ENCODE peak calls at places on chromosomes 3 and 15, in nine cellular contexts. One of them, this sample, is unnamed.

GRCh38 chr3:126284258-126284904 is 72.8 kb downstream of the KLF15 start:
- DNase-seq in activated CD4-positive, alpha-beta T cell treated with anti-CD3 and anti-CD28 coated beads, Interleukin-2, amount 10 ng/mL, durations not matched to agents 24 days and 14 days: no peak
- DNase-seq in SW 1271: peak
- DNase-seq in ovary: no peak
- DNase-seq in NCI-H1930: no peak
- DNase-seq in NCI-H2171 treated with DMSO at 0.1 percent for 48 hours: no peak
- DNase-seq in adrenal gland: no peak
- DNase-seq in left colon: no peak
- DNase-seq in aorta: no peak
- DNase-seq in this sample: no peak

GRCh38 chr3:149654188-149654601 is 3.6 kb downstream of the WWTR1 start:
- DNase-seq in NCI-H2171 treated with DMSO at 0.1 percent for 48 hours: no peak
- DNase-seq in activated CD4-positive, alpha-beta T cell treated with anti-CD3 and anti-CD28 coated beads, Interleukin-2, amount 10 ng/mL, durations not matched to agents 24 days and 14 days: no peak
- DNase-seq in NCI-H1930: no peak
- DNase-seq in adrenal gland: peak
- DNase-seq in ovary: no peak
- DNase-seq in SW 1271: no peak
- DNase-seq in left colon: no peak
- DNase-seq in aorta: no peak
- DNase-seq in this sample: no peak

GRCh38 chr3:171351676-171352075 is 108.5 kb downstream of the TNIK start:
- DNase-seq in ovary: no peak
- DNase-seq in NCI-H2171 treated with DMSO at 0.1 percent for 48 hours: peak
- DNase-seq in SW 1271: no peak
- DNase-seq in activated CD4-positive, alpha-beta T cell treated with anti-CD3 and anti-CD28 coated beads, Interleukin-2, amount 10 ng/mL, durations not matched to agents 24 days and 14 days: no peak
- DNase-seq in adrenal gland: no peak
- DNase-seq in aorta: no peak
- DNase-seq in NCI-H1930: no peak
- DNase-seq in left colon: no peak
- DNase-seq in this sample: no peak

GRCh38 chr3:139533781-139534443 is 5.6 kb downstream of the RBP1 start:
- DNase-seq in NCI-H2171 treated with DMSO at 0.1 percent for 48 hours: peak
- DNase-seq in ovary: peak
- DNase-seq in adrenal gland: peak
- DNase-seq in NCI-H1930: no peak
- DNase-seq in SW 1271: no peak
- DNase-seq in aorta: peak
- DNase-seq in left colon: no peak
- DNase-seq in activated CD4-positive, alpha-beta T cell treated with anti-CD3 and anti-CD28 coated beads, Interleukin-2, amount 10 ng/mL, durations not matched to agents 24 days and 14 days: no peak
- DNase-seq in this sample: no peak

GRCh38 chr3:197807969-197808587 is 17.0 kb downstream of the LRCH3 start:
- DNase-seq in SW 1271: no peak
- DNase-seq in ovary: no peak
- DNase-seq in NCI-H1930: no peak
- DNase-seq in adrenal gland: no peak
- DNase-seq in left colon: no peak
- DNase-seq in aorta: no peak
- DNase-seq in activated CD4-positive, alpha-beta T cell treated with anti-CD3 and anti-CD28 coated beads, Interleukin-2, amount 10 ng/mL, durations not matched to agents 24 days and 14 days: no peak
- DNase-seq in NCI-H2171 treated with DMSO at 0.1 percent for 48 hours: no peak
- DNase-seq in this sample: no peak

GRCh38 chr15:74417230-74417629 is 16.5 kb downstream of the SEMA7A start:
- DNase-seq in ovary: no peak
- DNase-seq in NCI-H2171 treated with DMSO at 0.1 percent for 48 hours: peak
- DNase-seq in NCI-H1930: no peak
- DNase-seq in left colon: no peak
- DNase-seq in aorta: no peak
- DNase-seq in adrenal gland: no peak
- DNase-seq in SW 1271: no peak
- DNase-seq in activated CD4-positive, alpha-beta T cell treated with anti-CD3 and anti-CD28 coated beads, Interleukin-2, amount 10 ng/mL, durations not matched to agents 24 days and 14 days: no peak
- DNase-seq in this sample: no peak

GRCh38 chr15:75348563-75349350 is 1.9 kb downstream of the NEIL1 start:
- DNase-seq in SW 1271: no peak
- DNase-seq in NCI-H2171 treated with DMSO at 0.1 percent for 48 hours: no peak
- DNase-seq in activated CD4-positive, alpha-beta T cell treated with anti-CD3 and anti-CD28 coated beads, Interleukin-2, amount 10 ng/mL, durations not matched to agents 24 days and 14 days: no peak
- DNase-seq in left colon: peak
- DNase-seq in NCI-H1930: no peak
- DNase-seq in adrenal gland: peak
- DNase-seq in ovary: peak
- DNase-seq in aorta: no peak
- DNase-seq in this sample: no peak

GRCh38 chr3:177211503-177212277 is 14.4 kb upstream of the TBL1XR1 start:
- DNase-seq in left colon: peak
- DNase-seq in NCI-H1930: no peak
- DNase-seq in aorta: no peak
- DNase-seq in activated CD4-positive, alpha-beta T cell treated with anti-CD3 and anti-CD28 coated beads, Interleukin-2, amount 10 ng/mL, durations not matched to agents 24 days and 14 days: no peak
- DNase-seq in adrenal gland: no peak
- DNase-seq in ovary: no peak
- DNase-seq in SW 1271: no peak
- DNase-seq in NCI-H2171 treated with DMSO at 0.1 percent for 48 hours: peak
- DNase-seq in this sample: no peak

GRCh38 chr3:129950318-129951046 is 24.0 kb upstream of the TRH start:
- DNase-seq in left colon: no peak
- DNase-seq in ovary: no peak
- DNase-seq in NCI-H2171 treated with DMSO at 0.1 percent for 48 hours: no peak
- DNase-seq in NCI-H1930: no peak
- DNase-seq in SW 1271: no peak
- DNase-seq in activated CD4-positive, alpha-beta T cell treated with anti-CD3 and anti-CD28 coated beads, Interleukin-2, amount 10 ng/mL, durations not matched to agents 24 days and 14 days: no peak
- DNase-seq in adrenal gland: no peak
- DNase-seq in aorta: no peak
- DNase-seq in this sample: no peak

GRCh38 chr15:101248274-101248673 is 3.6 kb downstream of the CHSY1 start:
- DNase-seq in left colon: no peak
- DNase-seq in SW 1271: no peak
- DNase-seq in NCI-H2171 treated with DMSO at 0.1 percent for 48 hours: no peak
- DNase-seq in activated CD4-positive, alpha-beta T cell treated with anti-CD3 and anti-CD28 coated beads, Interleukin-2, amount 10 ng/mL, durations not matched to agents 24 days and 14 days: no peak
- DNase-seq in ovary: no peak
- DNase-seq in adrenal gland: no peak
- DNase-seq in aorta: no peak
- DNase-seq in NCI-H1930: no peak
- DNase-seq in this sample: no peak

GRCh38 chr15:70528270-70528706 is 235.1 kb downstream of the UACA start:
- DNase-seq in SW 1271: no peak
- DNase-seq in aorta: no peak
- DNase-seq in NCI-H1930: no peak
- DNase-seq in left colon: peak
- DNase-seq in ovary: no peak
- DNase-seq in NCI-H2171 treated with DMSO at 0.1 percent for 48 hours: no peak
- DNase-seq in adrenal gland: no peak
- DNase-seq in activated CD4-positive, alpha-beta T cell treated with anti-CD3 and anti-CD28 coated beads, Interleukin-2, amount 10 ng/mL, durations not matched to agents 24 days and 14 days: peak
- DNase-seq in this sample: no peak

GRCh38 chr3:65979152-65979551 is 59.6 kb downstream of the MAGI1 start:
- DNase-seq in ovary: no peak
- DNase-seq in NCI-H2171 treated with DMSO at 0.1 percent for 48 hours: no peak
- DNase-seq in aorta: peak
- DNase-seq in NCI-H1930: no peak
- DNase-seq in SW 1271: no peak
- DNase-seq in left colon: no peak
- DNase-seq in activated CD4-positive, alpha-beta T cell treated with anti-CD3 and anti-CD28 coated beads, Interleukin-2, amount 10 ng/mL, durations not matched to agents 24 days and 14 days: no peak
- DNase-seq in adrenal gland: peak
- DNase-seq in this sample: no peak

GRCh38 chr15:53454843-53455721 is 304.4 kb downstream of the WDR72 start:
- DNase-seq in activated CD4-positive, alpha-beta T cell treated with anti-CD3 and anti-CD28 coated beads, Interleukin-2, amount 10 ng/mL, durations not matched to agents 24 days and 14 days: no peak
- DNase-seq in ovary: no peak
- DNase-seq in SW 1271: no peak
- DNase-seq in aorta: no peak
- DNase-seq in left colon: no peak
- DNase-seq in NCI-H2171 treated with DMSO at 0.1 percent for 48 hours: no peak
- DNase-seq in adrenal gland: no peak
- DNase-seq in NCI-H1930: no peak
- DNase-seq in this sample: no peak

GRCh38 chr3:193780371-193780770 is 187.4 kb downstream of the OPA1 start:
- DNase-seq in ovary: no peak
- DNase-seq in NCI-H1930: no peak
- DNase-seq in NCI-H2171 treated with DMSO at 0.1 percent for 48 hours: no peak
- DNase-seq in SW 1271: no peak
- DNase-seq in activated CD4-positive, alpha-beta T cell treated with anti-CD3 and anti-CD28 coated beads, Interleukin-2, amount 10 ng/mL, durations not matched to agents 24 days and 14 days: no peak
- DNase-seq in left colon: no peak
- DNase-seq in adrenal gland: no peak
- DNase-seq in aorta: no peak
- DNase-seq in this sample: no peak

GRCh38 chr15:45448066-45448510 is 69.7 kb upstream of the GATM start:
- DNase-seq in ovary: no peak
- DNase-seq in NCI-H1930: no peak
- DNase-seq in aorta: peak
- DNase-seq in activated CD4-positive, alpha-beta T cell treated with anti-CD3 and anti-CD28 coated beads, Interleukin-2, amount 10 ng/mL, durations not matched to agents 24 days and 14 days: no peak
- DNase-seq in SW 1271: no peak
- DNase-seq in adrenal gland: peak
- DNase-seq in NCI-H2171 treated with DMSO at 0.1 percent for 48 hours: no peak
- DNase-seq in left colon: no peak
- DNase-seq in this sample: no peak

GRCh38 chr3:109275702-109276293 is 40.5 kb downstream of the DPPA2 start:
- DNase-seq in aorta: no peak
- DNase-seq in adrenal gland: peak
- DNase-seq in left colon: no peak
- DNase-seq in ovary: no peak
- DNase-seq in activated CD4-positive, alpha-beta T cell treated with anti-CD3 and anti-CD28 coated beads, Interleukin-2, amount 10 ng/mL, durations not matched to agents 24 days and 14 days: peak
- DNase-seq in NCI-H1930: no peak
- DNase-seq in NCI-H2171 treated with DMSO at 0.1 percent for 48 hours: peak
- DNase-seq in SW 1271: no peak
- DNase-seq in this sample: no peak

GRCh38 chr3:52523386-52524257 is 10.0 kb downstream of the NT5DC2 start:
- DNase-seq in NCI-H1930: no peak
- DNase-seq in adrenal gland: no peak
- DNase-seq in NCI-H2171 treated with DMSO at 0.1 percent for 48 hours: no peak
- DNase-seq in left colon: no peak
- DNase-seq in aorta: peak
- DNase-seq in ovary: no peak
- DNase-seq in activated CD4-positive, alpha-beta T cell treated with anti-CD3 and anti-CD28 coated beads, Interleukin-2, amount 10 ng/mL, durations not matched to agents 24 days and 14 days: no peak
- DNase-seq in SW 1271: no peak
- DNase-seq in this sample: no peak

GRCh38 chr3:46714728-46715506 is 2.8 kb downstream of the PRSS50 start:
- DNase-seq in NCI-H2171 treated with DMSO at 0.1 percent for 48 hours: no peak
- DNase-seq in adrenal gland: no peak
- DNase-seq in ovary: no peak
- DNase-seq in SW 1271: no peak
- DNase-seq in aorta: no peak
- DNase-seq in NCI-H1930: no peak
- DNase-seq in left colon: no peak
- DNase-seq in activated CD4-positive, alpha-beta T cell treated with anti-CD3 and anti-CD28 coated beads, Interleukin-2, amount 10 ng/mL, durations not matched to agents 24 days and 14 days: no peak
- DNase-seq in this sample: no peak

GRCh38 chr15:66598095-66598815 is 32.5 kb upstream of the LCTL start:
- DNase-seq in SW 1271: no peak
- DNase-seq in NCI-H2171 treated with DMSO at 0.1 percent for 48 hours: no peak
- DNase-seq in aorta: no peak
- DNase-seq in left colon: no peak
- DNase-seq in NCI-H1930: no peak
- DNase-seq in adrenal gland: no peak
- DNase-seq in ovary: no peak
- DNase-seq in activated CD4-positive, alpha-beta T cell treated with anti-CD3 and anti-CD28 coated beads, Interleukin-2, amount 10 ng/mL, durations not matched to agents 24 days and 14 days: no peak
- DNase-seq in this sample: no peak

GRCh38 chr3:45273681-45274515 is 47.8 kb upstream of the TMEM158 start:
- DNase-seq in ovary: no peak
- DNase-seq in NCI-H2171 treated with DMSO at 0.1 percent for 48 hours: peak
- DNase-seq in left colon: no peak
- DNase-seq in aorta: no peak
- DNase-seq in adrenal gland: no peak
- DNase-seq in SW 1271: no peak
- DNase-seq in activated CD4-positive, alpha-beta T cell treated with anti-CD3 and anti-CD28 coated beads, Interleukin-2, amount 10 ng/mL, durations not matched to agents 24 days and 14 days: no peak
- DNase-seq in NCI-H1930: no peak
- DNase-seq in this sample: no peak

GRCh38 chr3:195178124-195178910 is 92.6 kb downstream of the XXYLT1 start:
- DNase-seq in aorta: no peak
- DNase-seq in adrenal gland: no peak
- DNase-seq in ovary: no peak
- DNase-seq in left colon: no peak
- DNase-seq in SW 1271: no peak
- DNase-seq in activated CD4-positive, alpha-beta T cell treated with anti-CD3 and anti-CD28 coated beads, Interleukin-2, amount 10 ng/mL, durations not matched to agents 24 days and 14 days: no peak
- DNase-seq in NCI-H2171 treated with DMSO at 0.1 percent for 48 hours: no peak
- DNase-seq in NCI-H1930: no peak
- DNase-seq in this sample: no peak

GRCh38 chr3:130773371-130773770 is 26.7 kb upstream of the PIK3R4 start:
- DNase-seq in activated CD4-positive, alpha-beta T cell treated with anti-CD3 and anti-CD28 coated beads, Interleukin-2, amount 10 ng/mL, durations not matched to agents 24 days and 14 days: no peak
- DNase-seq in adrenal gland: no peak
- DNase-seq in aorta: no peak
- DNase-seq in SW 1271: no peak
- DNase-seq in NCI-H2171 treated with DMSO at 0.1 percent for 48 hours: peak
- DNase-seq in ovary: no peak
- DNase-seq in NCI-H1930: no peak
- DNase-seq in left colon: no peak
- DNase-seq in this sample: no peak

GRCh38 chr3:197456271-197457091 is 99.3 kb downstream of the BDH1 start:
- DNase-seq in NCI-H1930: no peak
- DNase-seq in ovary: peak
- DNase-seq in left colon: peak
- DNase-seq in aorta: peak
- DNase-seq in NCI-H2171 treated with DMSO at 0.1 percent for 48 hours: no peak
- DNase-seq in adrenal gland: peak
- DNase-seq in SW 1271: no peak
- DNase-seq in activated CD4-positive, alpha-beta T cell treated with anti-CD3 and anti-CD28 coated beads, Interleukin-2, amount 10 ng/mL, durations not matched to agents 24 days and 14 days: peak
- DNase-seq in this sample: no peak

GRCh38 chr3:38646630-38647029 is 2.9 kb downstream of the SCN5A start:
- DNase-seq in NCI-H2171 treated with DMSO at 0.1 percent for 48 hours: no peak
- DNase-seq in NCI-H1930: peak
- DNase-seq in activated CD4-positive, alpha-beta T cell treated with anti-CD3 and anti-CD28 coated beads, Interleukin-2, amount 10 ng/mL, durations not matched to agents 24 days and 14 days: peak
- DNase-seq in left colon: no peak
- DNase-seq in SW 1271: no peak
- DNase-seq in adrenal gland: no peak
- DNase-seq in ovary: no peak
- DNase-seq in aorta: no peak
- DNase-seq in this sample: no peak

GRCh38 chr3:61617651-61618050 is 56.3 kb downstream of the PTPRG start:
- DNase-seq in SW 1271: no peak
- DNase-seq in activated CD4-positive, alpha-beta T cell treated with anti-CD3 and anti-CD28 coated beads, Interleukin-2, amount 10 ng/mL, durations not matched to agents 24 days and 14 days: no peak
- DNase-seq in ovary: no peak
- DNase-seq in NCI-H2171 treated with DMSO at 0.1 percent for 48 hours: no peak
- DNase-seq in adrenal gland: no peak
- DNase-seq in left colon: no peak
- DNase-seq in aorta: no peak
- DNase-seq in NCI-H1930: no peak
- DNase-seq in this sample: no peak

GRCh38 chr15:53837263-53837662 is 77.8 kb upstream of the WDR72 start:
- DNase-seq in aorta: no peak
- DNase-seq in NCI-H1930: peak
- DNase-seq in activated CD4-positive, alpha-beta T cell treated with anti-CD3 and anti-CD28 coated beads, Interleukin-2, amount 10 ng/mL, durations not matched to agents 24 days and 14 days: no peak
- DNase-seq in adrenal gland: no peak
- DNase-seq in NCI-H2171 treated with DMSO at 0.1 percent for 48 hours: peak
- DNase-seq in left colon: peak
- DNase-seq in ovary: no peak
- DNase-seq in SW 1271: no peak
- DNase-seq in this sample: peak

GRCh38 chr3:38510631-38511030 is 14.5 kb downstream of the EXOG start:
- DNase-seq in activated CD4-positive, alpha-beta T cell treated with anti-CD3 and anti-CD28 coated beads, Interleukin-2, amount 10 ng/mL, durations not matched to agents 24 days and 14 days: no peak
- DNase-seq in NCI-H2171 treated with DMSO at 0.1 percent for 48 hours: no peak
- DNase-seq in aorta: no peak
- DNase-seq in left colon: no peak
- DNase-seq in NCI-H1930: no peak
- DNase-seq in ovary: no peak
- DNase-seq in SW 1271: no peak
- DNase-seq in adrenal gland: no peak
- DNase-seq in this sample: no peak

GRCh38 chr3:13595001-13595421 is 46.1 kb downstream of the FBLN2 start:
- DNase-seq in aorta: no peak
- DNase-seq in NCI-H1930: no peak
- DNase-seq in NCI-H2171 treated with DMSO at 0.1 percent for 48 hours: no peak
- DNase-seq in activated CD4-positive, alpha-beta T cell treated with anti-CD3 and anti-CD28 coated beads, Interleukin-2, amount 10 ng/mL, durations not matched to agents 24 days and 14 days: no peak
- DNase-seq in ovary: no peak
- DNase-seq in adrenal gland: no peak
- DNase-seq in SW 1271: no peak
- DNase-seq in left colon: no peak
- DNase-seq in this sample: no peak

GRCh38 chr15:55254916-55255679 is 34.5 kb downstream of the RAB27A start:
- DNase-seq in left colon: no peak
- DNase-seq in SW 1271: no peak
- DNase-seq in NCI-H2171 treated with DMSO at 0.1 percent for 48 hours: no peak
- DNase-seq in ovary: no peak
- DNase-seq in activated CD4-positive, alpha-beta T cell treated with anti-CD3 and anti-CD28 coated beads, Interleukin-2, amount 10 ng/mL, durations not matched to agents 24 days and 14 days: no peak
- DNase-seq in aorta: no peak
- DNase-seq in adrenal gland: no peak
- DNase-seq in NCI-H1930: no peak
- DNase-seq in this sample: no peak

GRCh38 chr3:136194409-136195257 is 1.5 kb downstream of the MSL2 start:
- DNase-seq in left colon: peak
- DNase-seq in NCI-H2171 treated with DMSO at 0.1 percent for 48 hours: peak
- DNase-seq in aorta: peak
- DNase-seq in SW 1271: no peak
- DNase-seq in NCI-H1930: no peak
- DNase-seq in ovary: peak
- DNase-seq in adrenal gland: peak
- DNase-seq in activated CD4-positive, alpha-beta T cell treated with anti-CD3 and anti-CD28 coated beads, Interleukin-2, amount 10 ng/mL, durations not matched to agents 24 days and 14 days: peak
- DNase-seq in this sample: no peak

GRCh38 chr3:47421741-47422649 is 41.2 kb downstream of the PTPN23 start:
- DNase-seq in ovary: no peak
- DNase-seq in aorta: peak
- DNase-seq in NCI-H2171 treated with DMSO at 0.1 percent for 48 hours: peak
- DNase-seq in activated CD4-positive, alpha-beta T cell treated with anti-CD3 and anti-CD28 coated beads, Interleukin-2, amount 10 ng/mL, durations not matched to agents 24 days and 14 days: peak
- DNase-seq in left colon: peak
- DNase-seq in NCI-H1930: no peak
- DNase-seq in SW 1271: no peak
- DNase-seq in adrenal gland: peak
- DNase-seq in this sample: no peak